ENCODE peak calls at places on chromosome 9, in four cellular contexts. X is stimulated activated CD8-positive, alpha-beta memory T cell treated with anti-CD3 and anti-CD28 coated beads, Interleukin-4, amount 100 ng/mL, for 24 hours; F is GM03348; R is BE2C. P is an unnamed sample.

GRCh38 chr9:72478993-72479392 is 42.4 kb upstream of the TMC1 start:
- DNase-seq in X (no peak), F (peak; percentile 39), R (no peak), P (no peak)

GRCh38 chr9:107794259-107794658 is 304.7 kb upstream of the KLF4 start:
- DNase-seq in X (no peak), F (no peak), R (no peak), P (no peak)

GRCh38 chr9:16092142-16092541 is 539.3 kb downstream of the CCDC171 start:
- DNase-seq in X (no peak), F (no peak), R (no peak), P (no peak)

GRCh38 chr9:35954942-35955546 is 2.9 kb downstream of the OR2S2 start:
- DNase-seq in X (no peak), F (peak; percentile 76), R (peak; percentile 58), P (no peak)

GRCh38 chr9:125593581-125593980 is 113.4 kb downstream of the MAPKAP1 start:
- DNase-seq in X (no peak), F (no peak), R (no peak), P (no peak)

GRCh38 chr9:93159601-93160418 is 24.1 kb upstream of the WNK2 start:
- DNase-seq in X (peak; percentile 65), F (peak; percentile 94), R (peak; percentile 90), P (peak; percentile 70)

GRCh38 chr9:128886211-128886826 is 4.4 kb downstream of the LRRC8A start:
- DNase-seq in X (no peak), F (no peak), R (no peak), P (no peak)

GRCh38 chr9:77808750-77809079 is 160.6 kb upstream of the GNA14 start:
- DNase-seq in X (no peak), F (no peak), R (no peak), P (no peak)

GRCh38 chr9:100498592-100498991 is 25.6 kb downstream of the TMEFF1 start:
- DNase-seq in X (no peak), F (peak; percentile 21), R (no peak), P (no peak)

GRCh38 chr9:95206143-95206542 is 111.4 kb downstream of the FANCC start:
- DNase-seq in X (no peak), F (peak; percentile 74), R (peak; percentile 32), P (no peak)

GRCh38 chr9:123339666-123340414 is 16.2 kb upstream of the CRB2 start:
- DNase-seq in X (no peak), F (no peak), R (no peak), P (no peak)

GRCh38 chr9:87529666-87530065 is 32.0 kb downstream of the DAPK1 start:
- DNase-seq in X (no peak), F (no peak), R (no peak), P (no peak)

GRCh38 chr9:70222354-70222753 is 36.4 kb upstream of the SMC5 start:
- DNase-seq in X (no peak), F (peak; percentile 12), R (no peak), P (no peak)

GRCh38 chr9:130043654-130044623 is 950 bp upstream of the FNBP1 start:
- DNase-seq in X (no peak), F (peak; percentile 56), R (peak; percentile 18), P (no peak)

GRCh38 chr9:108526518-108526917 is 329.3 kb downstream of the ACTL7B start:
- DNase-seq in X (no peak), F (no peak), R (no peak), P (no peak)

GRCh38 chr9:37922391-37923120 is 18.6 kb upstream of the SLC25A51 start:
- DNase-seq in X (no peak), F (no peak), R (no peak), P (no peak)

GRCh38 chr9:7452378-7452777 is 347.2 kb downstream of the DMAC1 start:
- DNase-seq in X (no peak), F (peak; percentile 9), R (no peak), P (no peak)

GRCh38 chr9:83937861-83938455 is 16.7 kb upstream of the KIF27 start:
- DNase-seq in X (no peak), F (peak; percentile 59), R (peak; percentile 16), P (no peak)

GRCh38 chr9:70136632-70137031 is 93.0 kb downstream of the MAMDC2 start:
- DNase-seq in X (no peak), F (peak; percentile 20), R (no peak), P (no peak)

GRCh38 chr9:3441197-3441816 is 84.5 kb downstream of the RFX3 start:
- DNase-seq in X (peak; percentile 17), F (peak; percentile 35), R (peak; percentile 57), P (no peak)

GRCh38 chr9:91960367-91960766 is 10.3 kb upstream of the ROR2 start:
- DNase-seq in X (no peak), F (no peak), R (no peak), P (no peak)

GRCh38 chr9:110179734-110180133 is 28.2 kb downstream of the C9orf152 start:
- DNase-seq in X (no peak), F (peak; percentile 51), R (no peak), P (no peak)

GRCh38 chr9:105007143-105007542 is 79.2 kb upstream of the ABCA1 start:
- DNase-seq in X (no peak), F (peak; percentile 84), R (no peak), P (no peak)

GRCh38 chr9:37442556-37442955 is 20.1 kb downstream of the GRHPR start:
- DNase-seq in X (no peak), F (no peak), R (no peak), P (no peak)

GRCh38 chr9:18542837-18543405 is 69.0 kb downstream of the ADAMTSL1 start:
- DNase-seq in X (no peak), F (peak; percentile 36), R (no peak), P (no peak)

GRCh38 chr9:3969846-3970245 is 330.0 kb downstream of the GLIS3 start:
- DNase-seq in X (no peak), F (no peak), R (no peak), P (no peak)

GRCh38 chr9:127344373-127344995 is 52.5 kb upstream of the SLC2A8 start:
- DNase-seq in X (no peak), F (no peak), R (no peak), P (no peak)

GRCh38 chr9:18438300-18438925 is 35.5 kb upstream of the ADAMTSL1 start:
- DNase-seq in X (no peak), F (peak; percentile 50), R (no peak), P (peak; percentile 39)

GRCh38 chr9:69347607-69348006 is 22.6 kb downstream of the ENTREP1 start:
- DNase-seq in X (no peak), F (no peak), R (no peak), P (no peak)

GRCh38 chr9:89006308-89006707 is 15.0 kb downstream of the S1PR3 start:
- DNase-seq in X (no peak), F (no peak), R (no peak), P (no peak)

GRCh38 chr9:70998962-70999361 is 122.5 kb downstream of the TRPM3 start:
- DNase-seq in X (no peak), F (no peak), R (no peak), P (no peak)

GRCh38 chr9:91023741-91024140 is 222.1 kb downstream of the SYK start:
- DNase-seq in X (no peak), F (no peak), R (no peak), P (no peak)

GRCh38 chr9:124040186-124040920 is 28.8 kb downstream of the LHX2 start:
- DNase-seq in X (no peak), F (peak; percentile 61), R (no peak), P (no peak)

GRCh38 chr9:83996126-83996525 is 15.5 kb downstream of the RMI1 start:
- DNase-seq in X (no peak), F (no peak), R (peak; percentile 34), P (no peak)

GRCh38 chr9:78122631-78123030 is 91.0 kb upstream of the GNAQ start:
- DNase-seq in X (no peak), F (peak; percentile 22), R (no peak), P (no peak)

GRCh38 chr9:132167192-132167591 is 5.3 kb downstream of the NTNG2 start:
- DNase-seq in X (no peak), F (no peak), R (no peak), P (no peak)

GRCh38 chr9:112705773-112706427 is 12.0 kb downstream of the INIP start:
- DNase-seq in X (no peak), F (peak; percentile 21), R (peak; percentile 28), P (no peak)

P was measured in anterior cingulate cortex.